ENCODE peak calls at places on chromosomes 3 and 15, in seven cellular contexts. I is stimulated activated naive CD8-positive, alpha-beta T cell treated with anti-CD3 and anti-CD28 coated beads, Interleukin-15, amount 100 ng/mL, for 72 hours; M is aorta; T is NT2/D1; Z is tibial nerve; P is breast epithelium; E is stimulated activated CD4-positive, alpha-beta T cell treated with anti-CD3 and anti-CD28 coated beads, TNF-alpha, amount 100 ng/mL, for 24 hours. B is an unnamed sample.

GRCh38 chr3:60957541-60957940 is 293.7 kb downstream of the FHIT start:
- DNase-seq in E (no peak), I (no peak), P (no peak), M (no peak), T (no peak), Z (no peak), B (no peak)

GRCh38 chr3:122493296-122493695 is 21.4 kb downstream of the KPNA1 start:
- DNase-seq in I (no peak), P (no peak), Z (no peak), T (no peak), E (no peak), M (no peak), B (no peak)

GRCh38 chr3:9352917-9353823 is 9.7 kb upstream of the THUMPD3 start:
- DNase-seq in M (peak), Z (peak), P (peak), I (peak), T (peak), E (peak), B (no peak)

GRCh38 chr3:65548848-65549625 is 489.7 kb downstream of the MAGI1 start:
- DNase-seq in P (no peak), I (no peak), M (peak), E (no peak), Z (no peak), T (peak), B (no peak)

GRCh38 chr15:59543721-59544547 is 67.6 kb upstream of the GCNT3 start:
- DNase-seq in E (no peak), T (no peak), I (peak), P (no peak), Z (no peak), M (no peak), B (no peak)

GRCh38 chr15:77907824-77908751 is 169.4 kb downstream of the TBC1D2B start:
- DNase-seq in I (peak), T (peak), E (no peak), Z (no peak), P (no peak), M (no peak), B (no peak)

GRCh38 chr3:48406443-48407431 is 23.1 kb downstream of the PLXNB1 start:
- DNase-seq in I (peak), M (peak), T (no peak), P (peak), Z (peak), E (no peak), B (peak)

GRCh38 chr3:21290557-21290956 is 460.5 kb downstream of the ZNF385D start:
- DNase-seq in Z (no peak), T (no peak), I (no peak), M (no peak), P (no peak), E (no peak), B (no peak)

GRCh38 chr15:45288947-45289346 is 36.9 kb downstream of the SLC28A2 start:
- DNase-seq in Z (no peak), I (no peak), P (no peak), M (no peak), E (no peak), T (no peak), B (no peak)

B was measured in chondrocyte.